ENCODE peak calls at places on chromosomes 2 and 18, in six cellular contexts. W, D, X, C, S and V are unnamed samples.

GRCh38 chr2:65320042-65320711 is 92.5 kb downstream of the ACTR2 start:
- DNase-seq in S (no peak), X (peak), C (peak), W (peak), D (no peak), V (no peak)

GRCh38 chr2:204514439-204514838 is 30.8 kb upstream of the PARD3B start:
- DNase-seq in S (no peak), W (no peak), C (no peak), D (no peak), X (no peak), V (no peak)

GRCh38 chr2:239293450-239294430 is 107.1 kb downstream of the HDAC4 start:
- DNase-seq in W (no peak), C (no peak), X (no peak), S (peak), D (no peak), V (no peak)

GRCh38 chr2:80363951-80364350 is 59.4 kb upstream of the LRRTM1 start:
- DNase-seq in D (no peak), X (no peak), W (no peak), C (no peak), S (no peak), V (no peak)

GRCh38 chr18:71707400-71707799 is 836.7 kb downstream of the CBLN2 start:
- DNase-seq in D (no peak), W (no peak), C (no peak), X (no peak), S (no peak), V (no peak)

GRCh38 chr2:238667008-238667407 is 180.9 kb upstream of the TWIST2 start:
- DNase-seq in S (no peak), W (peak), D (no peak), X (no peak), C (no peak), V (no peak)

GRCh38 chr2:8684421-8684884 is 2.6 kb downstream of the ID2 start:
- DNase-seq in W (no peak), S (no peak), X (no peak), C (no peak), D (no peak), V (no peak)

GRCh38 chr2:201237486-201238241 is 22.7 kb upstream of the CASP8 start:
- DNase-seq in X (no peak), D (no peak), C (no peak), W (no peak), S (no peak), V (no peak)

GRCh38 chr2:150732064-150732463 is 244.6 kb upstream of the RND3 start:
- DNase-seq in W (no peak), X (no peak), C (no peak), D (no peak), S (no peak), V (no peak)

GRCh38 chr2:186605041-186605440 is 15.2 kb downstream of the ITGAV start:
- DNase-seq in S (no peak), C (no peak), X (no peak), W (no peak), D (no peak), V (no peak)

GRCh38 chr18:36828157-36828629 is 609 bp downstream of the TPGS2 start:
- DNase-seq in D (no peak), X (no peak), W (no peak), C (peak), S (no peak), V (no peak)

GRCh38 chr2:73156539-73157124 is 43.9 kb upstream of the RAB11FIP5 start:
- DNase-seq in W (no peak), S (no peak), C (peak), X (peak), D (no peak), V (peak)

GRCh38 chr2:108918941-108919341 is 70.1 kb downstream of the EDAR start:
- DNase-seq in S (peak), W (no peak), X (no peak), C (no peak), D (no peak), V (no peak)

GRCh38 chr2:145221511-145221910 is 701.6 kb upstream of the ZEB2 start:
- DNase-seq in W (no peak), D (no peak), S (no peak), X (no peak), C (no peak), V (no peak)

GRCh38 chr2:129798301-129798581 is 181.2 kb upstream of the RAB6C start:
- DNase-seq in D (no peak), X (no peak), W (no peak), S (no peak), C (no peak), V (no peak)

GRCh38 chr2:104852161-104852689 is 1.7 kb upstream of the POU3F3 start:
- DNase-seq in S (no peak), W (no peak), C (no peak), X (no peak), D (no peak), V (no peak)

GRCh38 chr18:40133253-40133652 is 1821.8 kb upstream of the PIK3C3 start:
- DNase-seq in X (no peak), C (no peak), D (no peak), S (no peak), W (no peak), V (no peak)

GRCh38 chr2:155145758-155146229 is 447.3 kb downstream of the KCNJ3 start:
- DNase-seq in W (no peak), C (no peak), S (no peak), X (no peak), D (no peak), V (no peak)

GRCh38 chr18:48733854-48734253 is 195.0 kb downstream of the CTIF start:
- DNase-seq in D (no peak), X (no peak), C (no peak), W (no peak), S (no peak), V (no peak)

GRCh38 chr2:112216158-112216557 is 38.7 kb downstream of the ZC3H8 start:
- DNase-seq in C (peak), D (no peak), X (no peak), W (no peak), S (no peak), V (no peak)

GRCh38 chr18:995641-996040 is 91.0 kb downstream of the ADCYAP1 start:
- DNase-seq in D (no peak), S (no peak), C (no peak), W (no peak), X (no peak), V (no peak)